ENCODE peak calls at places on chromosomes 1 and 21, in seven cellular contexts. E, J, A, N, S, M and D are unnamed samples.

GRCh38 chr1:248807067-248807737 is 18.5 kb downstream of the SH3BP5L start:
- DNase-seq in N (peak), J (peak), E (peak), A (peak), M (no peak), S (peak), D (peak)

GRCh38 chr1:43541721-43542401 is 11.2 kb downstream of the PTPRF start:
- DNase-seq in J (no peak), A (no peak), M (no peak), S (peak), N (no peak), E (no peak), D (no peak)

GRCh38 chr1:214474467-214474866 is 76.9 kb downstream of the PTPN14 start:
- DNase-seq in E (no peak), N (no peak), J (no peak), M (no peak), A (no peak), S (no peak), D (no peak)

GRCh38 chr1:228345201-228345930 is 61.3 kb downstream of the TRIM11 start:
- DNase-seq in N (no peak), M (no peak), A (no peak), J (no peak), S (no peak), E (peak), D (no peak)

GRCh38 chr1:93598396-93598795 is 83.2 kb downstream of the BCAR3 start:
- DNase-seq in S (no peak), N (no peak), J (no peak), E (no peak), M (no peak), A (no peak), D (no peak)

GRCh38 chr21:33936221-33937038 is 20.8 kb upstream of the ATP5PO start:
- DNase-seq in N (no peak), J (no peak), S (no peak), M (no peak), A (no peak), E (no peak), D (no peak)

GRCh38 chr1:219422811-219423598 is 189.9 kb downstream of the ZC3H11B start:
- DNase-seq in E (no peak), A (no peak), M (peak), J (no peak), S (no peak), N (no peak), D (no peak)

GRCh38 chr1:78155121-78155520 is 109.4 kb downstream of the GIPC2 start:
- DNase-seq in M (no peak), E (no peak), S (no peak), J (no peak), A (no peak), N (no peak), D (no peak)

GRCh38 chr1:30801826-30802198 is 44.2 kb upstream of the LAPTM5 start:
- DNase-seq in E (peak), A (no peak), M (no peak), J (peak), N (peak), S (peak), D (peak)

GRCh38 chr1:204190212-204191211 is 5.8 kb downstream of the KISS1 start:
- DNase-seq in E (peak), M (no peak), S (peak), J (peak), N (no peak), A (no peak), D (peak)

GRCh38 chr1:231584117-231584516 is 42.5 kb upstream of the DISC1 start:
- DNase-seq in J (no peak), N (peak), E (no peak), S (peak), A (peak), M (no peak), D (peak)

GRCh38 chr1:154961207-154961496 is 430 bp downstream of the PYGO2 start:
- DNase-seq in N (no peak), S (peak), A (no peak), E (no peak), M (no peak), J (no peak), D (no peak)

GRCh38 chr1:7358346-7358745 is 412.8 kb upstream of the VAMP3 start:
- DNase-seq in E (no peak), M (no peak), S (no peak), J (no peak), N (no peak), A (no peak), D (no peak)

GRCh38 chr1:171919891-171920887 is 78.9 kb downstream of the DNM3 start:
- DNase-seq in A (no peak), J (no peak), M (no peak), E (no peak), N (no peak), S (no peak), D (no peak)

GRCh38 chr1:53001128-53001527 is 60.9 kb upstream of the PODN start:
- DNase-seq in M (no peak), J (no peak), N (no peak), E (no peak), S (no peak), A (no peak), D (no peak)

GRCh38 chr1:220300442-220301121 is 28.3 kb upstream of the RAB3GAP2 start:
- DNase-seq in E (no peak), M (no peak), N (peak), A (no peak), S (peak), J (peak), D (peak)

GRCh38 chr1:1212780-1213152 is 1.2 kb downstream of the TNFRSF4 start:
- DNase-seq in A (no peak), S (no peak), N (peak), J (no peak), M (no peak), E (no peak), D (no peak)

GRCh38 chr1:228265167-228265566 is 57.3 kb downstream of the OBSCN start:
- DNase-seq in E (no peak), S (no peak), J (peak), A (no peak), N (peak), M (no peak), D (peak)

GRCh38 chr1:56409112-56409691 is 170.2 kb downstream of the PLPP3 start:
- DNase-seq in M (no peak), A (peak), S (peak), N (no peak), E (peak), J (peak), D (peak)

GRCh38 chr1:97820470-97821188 is 100.2 kb downstream of the DPYD start:
- DNase-seq in N (no peak), E (no peak), J (no peak), A (peak), M (no peak), S (peak), D (no peak)

GRCh38 chr1:172145231-172145651 is 275.2 kb upstream of the C1orf105 start:
- DNase-seq in A (no peak), S (no peak), N (peak), J (no peak), E (no peak), M (no peak), D (no peak)

GRCh38 chr1:192907545-192908243 is 98.9 kb downstream of the RGS2 start:
- DNase-seq in E (no peak), N (no peak), M (no peak), J (no peak), S (no peak), A (no peak), D (no peak)

GRCh38 chr1:198153103-198153502 is 3.7 kb upstream of the NEK7 start:
- DNase-seq in M (no peak), N (no peak), J (no peak), S (no peak), E (no peak), A (no peak), D (peak)

GRCh38 chr1:31781138-31782065 is 17.3 kb upstream of the ADGRB2 start:
- DNase-seq in S (no peak), A (no peak), M (no peak), J (peak), E (no peak), N (peak), D (no peak)

GRCh38 chr1:156075158-156075557 is 7.1 kb downstream of the MEX3A start:
- DNase-seq in J (no peak), S (no peak), E (no peak), N (no peak), A (no peak), M (no peak), D (no peak)

GRCh38 chr1:67479146-67479891 is 49.1 kb upstream of the SERBP1 start:
- DNase-seq in J (peak), S (no peak), N (no peak), M (no peak), A (no peak), E (no peak), D (no peak)

GRCh38 chr1:115811140-115811828 is 29.6 kb downstream of the NHLH2 start:
- DNase-seq in J (no peak), N (no peak), A (no peak), E (no peak), M (no peak), S (no peak), D (peak)

GRCh38 chr21:33541756-33542639 is at the start of gene GART:
- DNase-seq in A (peak), S (peak), J (peak), E (peak), N (peak), M (peak), D (peak)

GRCh38 chr1:1835546-1835945 is 55.3 kb downstream of the GNB1 start:
- DNase-seq in M (no peak), E (no peak), A (no peak), N (no peak), S (no peak), J (no peak), D (no peak)

GRCh38 chr1:69146303-69146702 is 421.4 kb upstream of the LRRC7 start:
- DNase-seq in J (no peak), M (no peak), S (no peak), A (no peak), E (no peak), N (no peak), D (no peak)

GRCh38 chr1:166738873-166739272 is 100.4 kb upstream of the POGK start:
- DNase-seq in M (no peak), S (no peak), E (no peak), J (no peak), N (no peak), A (no peak), D (no peak)

GRCh38 chr1:245270063-245270462 is 115.3 kb downstream of the KIF26B start:
- DNase-seq in N (no peak), M (no peak), S (no peak), E (no peak), J (no peak), A (no peak), D (no peak)
- TF ChIP-seq JUND in N (no peak), M (no peak), S (no peak), E (no peak), J (no peak), A (no peak), D (no peak)

DNA sequence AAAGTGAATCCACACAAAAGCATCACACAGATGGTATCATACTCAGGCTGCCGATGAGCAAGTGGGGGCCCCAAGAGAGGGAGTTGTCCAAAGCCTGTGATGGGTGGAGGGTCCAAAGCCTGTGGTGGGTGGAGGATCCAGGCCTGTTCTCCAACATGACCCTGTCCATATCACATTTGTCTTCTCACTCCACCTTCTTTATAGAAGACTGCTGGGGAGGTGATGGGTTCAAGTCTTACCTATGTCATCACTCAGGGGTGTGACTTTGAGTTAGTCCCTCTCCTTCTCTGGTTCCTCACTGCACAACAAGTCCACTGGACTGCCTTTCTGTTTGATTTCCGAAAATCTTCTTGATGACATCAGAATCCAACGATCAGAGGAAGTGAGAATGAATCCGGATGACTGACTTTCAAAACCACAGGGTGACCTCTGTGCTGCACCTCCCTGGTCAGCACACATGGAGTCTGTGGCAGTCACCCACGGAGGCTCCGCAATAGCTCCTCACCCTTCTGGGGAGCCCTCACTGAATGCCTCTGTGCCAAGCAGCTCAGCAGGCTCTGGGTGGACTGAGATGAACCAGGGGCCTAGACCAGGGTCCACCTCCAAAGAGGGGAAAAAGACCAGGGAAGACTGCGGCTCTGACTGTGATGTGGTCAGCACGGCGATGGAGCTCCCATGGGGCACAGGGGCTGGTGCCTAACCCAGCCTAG is 166.8 kb downstream of the HIVEP3 start:
- DNase-seq in N (no peak), J (no peak), S (no peak), A (no peak), E (no peak), M (peak), D (no peak)
- TF ChIP-seq JUND in N (no peak), J (no peak), S (no peak), A (no peak), E (no peak), M (peak), D (no peak)

GRCh38 chr1:37558411-37558810 is 1.7 kb downstream of the DNALI1 start:
- DNase-seq in M (no peak), S (no peak), E (no peak), A (no peak), J (no peak), N (no peak), D (no peak)

GRCh38 chr1:37559080-37559479 is 2.3 kb downstream of the DNALI1 start:
- DNase-seq in A (no peak), E (no peak), M (no peak), N (no peak), J (no peak), S (no peak), D (no peak)

GRCh38 chr1:37562984-37563383 is 6.2 kb downstream of the DNALI1 start:
- DNase-seq in S (no peak), M (no peak), J (peak), N (no peak), E (no peak), A (no peak), D (no peak)

GRCh38 chr1:37561794-37562132 is 5.0 kb downstream of the DNALI1 start:
- DNase-seq in J (peak), E (peak), S (peak), A (peak), M (no peak), N (peak), D (no peak)

DNA sequence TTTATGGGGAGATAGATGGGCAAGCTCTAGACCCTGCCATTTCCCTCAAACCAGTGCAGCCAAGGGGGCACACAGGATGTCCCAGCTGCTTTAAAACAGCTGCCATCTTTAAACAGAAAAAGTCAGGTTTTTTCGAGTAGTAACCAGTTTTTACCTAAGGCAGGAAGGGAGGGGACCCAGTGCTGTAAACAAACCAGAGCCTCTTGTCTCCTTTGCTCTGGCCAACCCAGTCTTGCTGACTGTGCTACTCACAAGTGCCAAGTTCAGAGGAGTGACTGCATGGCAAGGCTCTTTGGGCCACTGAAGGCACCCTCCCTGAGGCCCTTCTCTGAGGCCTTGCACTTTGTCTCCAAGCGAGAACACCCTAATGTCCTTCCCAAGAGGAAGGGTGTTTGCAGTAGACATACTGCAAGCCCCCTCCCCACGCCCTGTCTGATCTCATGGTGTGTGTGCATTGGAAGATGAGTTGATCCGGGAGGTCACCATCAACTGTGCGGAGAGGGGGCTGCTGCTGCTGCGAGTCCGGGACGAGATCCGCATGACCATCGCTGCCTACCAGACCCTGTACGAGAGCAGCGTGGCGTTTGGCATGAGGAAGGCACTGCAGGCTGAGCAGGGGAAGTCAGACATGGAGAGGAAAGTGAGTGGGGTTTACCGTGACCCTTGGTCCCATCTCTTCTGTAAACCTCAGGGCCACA is 4.5 kb downstream of the DNALI1 start:
- DNase-seq in N (no peak), A (no peak), S (no peak), J (no peak), E (no peak), M (no peak), D (no peak)
- TF ChIP-seq JUND in N (no peak), A (no peak), S (no peak), J (no peak), E (no peak), M (no peak), D (no peak)

GRCh38 chr1:236837115-236837514 is 42.0 kb downstream of the MTR start:
- DNase-seq in M (no peak), J (no peak), E (no peak), S (no peak), N (no peak), A (no peak), D (no peak)

GRCh38 chr1:236837897-236838296 is 42.8 kb downstream of the MTR start:
- DNase-seq in S (no peak), A (no peak), N (no peak), M (no peak), J (no peak), E (no peak), D (no peak)

GRCh38 chr1:236833593-236833992 is 38.5 kb downstream of the MTR start:
- DNase-seq in M (no peak), E (no peak), A (no peak), J (no peak), S (peak), N (no peak), D (no peak)

GRCh38 chr1:236836157-236836556 is 41.1 kb downstream of the MTR start:
- DNase-seq in N (no peak), E (no peak), S (no peak), A (no peak), M (no peak), J (no peak), D (no peak)

DNA sequence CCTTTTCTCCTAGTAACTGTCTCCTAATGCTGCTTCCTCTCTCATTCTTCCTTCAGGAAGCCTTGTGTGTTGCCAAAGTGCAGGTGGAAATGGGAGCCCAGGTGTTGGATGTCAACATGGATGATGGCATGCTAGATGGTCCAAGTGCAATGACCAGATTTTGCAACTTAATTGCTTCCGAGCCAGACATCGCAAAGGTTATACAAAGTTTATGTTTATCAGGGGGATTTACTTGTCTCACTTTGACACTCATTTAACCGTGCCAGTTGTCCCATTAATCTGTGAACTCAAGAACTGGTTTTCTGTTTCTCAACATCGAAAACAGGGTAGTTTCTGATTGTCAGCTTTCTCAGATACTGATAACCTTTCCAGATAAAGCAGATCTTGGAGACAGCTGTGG is 40.4 kb downstream of the MTR start:
- DNase-seq in A (no peak), N (no peak), J (no peak), S (peak), E (no peak), M (no peak), D (no peak)
- TF ChIP-seq JUND in A (no peak), N (no peak), J (no peak), S (no peak), E (no peak), M (no peak), D (no peak)

GRCh38 chr1:11984121-11984520 is 3.9 kb downstream of the MFN2 start:
- DNase-seq in A (no peak), S (no peak), N (no peak), J (peak), E (no peak), M (no peak), D (no peak)
- TF ChIP-seq JUND in A (no peak), S (no peak), N (no peak), J (no peak), E (no peak), M (no peak), D (no peak)

GRCh38 chr1:117561551-117561950 is 44.3 kb upstream of the TENT5C start:
- DNase-seq in S (no peak), M (no peak), J (no peak), A (no peak), N (no peak), E (peak), D (peak)

GRCh38 chr1:117559139-117559538 is 46.7 kb upstream of the TENT5C start:
- DNase-seq in S (no peak), N (no peak), J (no peak), E (no peak), M (no peak), A (no peak), D (no peak)

GRCh38 chr1:117559985-117560384 is 45.9 kb upstream of the TENT5C start:
- DNase-seq in E (no peak), J (no peak), S (no peak), N (no peak), A (no peak), M (no peak), D (no peak)

GRCh38 chr1:117562581-117563491 is 43.0 kb upstream of the TENT5C start:
- DNase-seq in A (no peak), N (no peak), E (peak), S (no peak), M (no peak), J (no peak), D (peak)

DNA sequence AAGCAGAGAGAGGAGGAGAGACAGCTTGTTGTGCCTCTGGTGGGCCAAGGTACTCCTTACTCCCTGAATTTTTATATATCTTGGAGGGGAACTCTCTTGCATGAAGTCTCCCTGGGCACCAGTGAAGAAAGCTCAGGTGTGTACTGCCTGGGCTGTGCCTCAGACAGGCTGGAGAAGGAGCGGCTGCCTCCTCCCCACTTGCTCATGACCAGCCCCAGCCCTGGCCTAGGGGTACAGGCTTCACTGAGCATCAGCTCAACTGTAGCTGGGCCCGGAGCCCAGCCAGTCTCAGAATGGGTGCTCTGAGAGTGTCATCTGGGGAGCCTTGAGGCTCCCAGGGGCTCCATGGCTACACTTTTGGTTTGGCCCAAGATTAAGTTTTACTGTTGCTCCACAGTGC is 44.8 kb upstream of the TENT5C start:
- DNase-seq in N (no peak), J (no peak), A (no peak), M (no peak), E (no peak), S (no peak), D (no peak)
- TF ChIP-seq JUND in N (no peak), J (no peak), A (no peak), M (no peak), E (no peak), S (no peak), D (no peak)